ENCODE peak calls at places on chromosome 18, in seven cellular contexts. X is PC-9; P is retinal pigment epithelial cell; B is lung; Z is breast epithelium; A is CD8-positive, alpha-beta T cell; K is H1. N is an unnamed sample.

GRCh38 chr18:63161728-63162195 is 157.8 kb downstream of the BCL2 start:
- DNase-seq in K (no peak), B (peak; percentile 57), X (peak; percentile 83), Z (no peak), P (peak; percentile 81), A (peak; percentile 81), N (peak; percentile 73)

GRCh38 chr18:634551-635045 is 22.9 kb upstream of the TYMS start:
- DNase-seq in B (no peak), Z (no peak), X (no peak), A (no peak), K (peak; percentile 5), P (no peak), N (no peak)

GRCh38 chr18:2655153-2655953 is at the start of gene SMCHD1:
- DNase-seq in K (no peak), B (peak; percentile 90), A (peak; percentile 94), Z (peak; percentile 73), P (peak; percentile 32), X (peak; percentile 49), N (no peak)

GRCh38 chr18:3304832-3305231 is 42.9 kb downstream of the MYL12B start:
- DNase-seq in P (no peak), A (no peak), Z (no peak), K (no peak), B (no peak), X (no peak), N (no peak)

GRCh38 chr18:13264986-13265900 is 46.7 kb downstream of the LDLRAD4 start:
- DNase-seq in X (no peak), B (no peak), K (no peak), A (peak; percentile 45), Z (no peak), P (no peak), N (no peak)

GRCh38 chr18:38933910-38934510 is 1368.4 kb upstream of the CELF4 start:
- DNase-seq in X (no peak), A (no peak), P (no peak), B (no peak), K (no peak), Z (no peak), N (no peak)

GRCh38 chr18:23313379-23313778 is 139.7 kb upstream of the RIOK3 start:
- DNase-seq in X (no peak), K (no peak), B (no peak), Z (no peak), A (no peak), P (no peak), N (no peak)

GRCh38 chr18:22539045-22539444 is 121.3 kb upstream of the CTAGE1 start:
- DNase-seq in K (no peak), B (no peak), P (no peak), Z (no peak), X (no peak), A (no peak), N (no peak)

GRCh38 chr18:74709451-74709850 is 111.8 kb downstream of the ZNF407 start:
- DNase-seq in B (no peak), X (no peak), K (no peak), P (no peak), A (no peak), Z (no peak), N (no peak)
- TF ChIP-seq CTCF in B (no peak), X (no peak), K (no peak), P (no peak), A (no peak), Z (no peak), N (no peak)

GRCh38 chr18:55422456-55423185 is 165.4 kb downstream of the TCF4 start:
- DNase-seq in A (no peak), P (no peak), B (no peak), K (no peak), X (no peak), Z (no peak), N (no peak)
- H3K4me3 ChIP-seq in A (no peak overlapping the region), P (peak overlapping the region; percentile 21), B (no peak overlapping the region), K (no peak overlapping the region), X (no peak overlapping the region), Z (peak overlapping the region; percentile 39), N (no peak overlapping the region)

GRCh38 chr18:54327818-54328217 is 29.8 kb downstream of the STARD6 start:
- DNase-seq in K (no peak), A (no peak), P (no peak), Z (no peak), B (no peak), X (no peak), N (no peak)

GRCh38 chr18:54335638-54336173 is 22.0 kb downstream of the STARD6 start:
- DNase-seq in A (no peak), B (no peak), K (no peak), X (no peak), Z (no peak), P (no peak), N (no peak)

GRCh38 chr18:54329787-54330186 is 27.9 kb downstream of the STARD6 start:
- DNase-seq in X (no peak), Z (no peak), K (no peak), P (no peak), B (no peak), A (no peak), N (no peak)

DNA sequence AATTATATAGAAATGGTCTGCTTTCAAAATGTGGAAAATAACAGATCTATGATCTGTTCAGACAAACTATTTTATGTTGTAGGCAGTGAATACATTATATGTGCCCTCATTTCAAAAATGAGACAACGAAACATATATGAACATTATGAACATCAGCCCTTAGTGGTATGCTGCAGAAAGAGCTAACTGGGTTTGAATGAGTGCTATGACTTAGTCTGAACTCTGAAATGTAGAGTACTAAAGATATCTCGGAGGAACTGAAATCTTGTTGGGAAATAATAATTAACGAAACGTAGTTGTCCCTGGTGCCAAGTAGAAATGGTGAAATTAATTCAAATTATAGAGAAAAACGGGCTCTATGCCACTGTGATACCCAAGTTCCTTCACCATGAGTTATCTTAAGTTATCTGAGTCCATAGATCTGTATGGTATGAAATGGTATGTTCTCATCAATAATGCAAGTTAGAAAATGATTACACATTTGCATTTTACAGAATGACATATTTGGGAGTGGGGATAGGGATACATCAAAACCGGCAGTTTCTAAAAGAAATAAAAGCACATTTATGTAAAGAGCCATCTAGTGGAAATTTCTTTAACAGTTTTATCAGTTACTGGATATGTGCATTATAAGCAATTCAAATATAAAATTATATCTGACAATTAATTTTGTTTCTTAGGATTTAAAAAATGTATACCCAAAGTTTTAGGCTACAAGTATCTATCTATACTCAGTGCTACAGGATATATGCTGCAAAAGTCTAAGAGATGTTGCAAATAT is 26.7 kb downstream of the STARD6 start:
- DNase-seq in A (no peak), K (no peak), B (no peak), Z (no peak), X (no peak), P (no peak), N (no peak)
- TF ChIP-seq CTCF in A (no peak), K (no peak), B (no peak), Z (no peak), X (no peak), P (no peak), N (no peak)

GRCh38 chr18:45538444-45538843 is 76.8 kb upstream of the SLC14A2 start:
- DNase-seq in Z (no peak), K (no peak), A (no peak), X (no peak), B (no peak), P (no peak), N (no peak)
- H3K4me3 ChIP-seq in Z (no peak overlapping the region), K (no peak overlapping the region), A (no peak overlapping the region), X (no peak overlapping the region), B (no peak overlapping the region), P (no peak overlapping the region), N (no peak overlapping the region)

DNA sequence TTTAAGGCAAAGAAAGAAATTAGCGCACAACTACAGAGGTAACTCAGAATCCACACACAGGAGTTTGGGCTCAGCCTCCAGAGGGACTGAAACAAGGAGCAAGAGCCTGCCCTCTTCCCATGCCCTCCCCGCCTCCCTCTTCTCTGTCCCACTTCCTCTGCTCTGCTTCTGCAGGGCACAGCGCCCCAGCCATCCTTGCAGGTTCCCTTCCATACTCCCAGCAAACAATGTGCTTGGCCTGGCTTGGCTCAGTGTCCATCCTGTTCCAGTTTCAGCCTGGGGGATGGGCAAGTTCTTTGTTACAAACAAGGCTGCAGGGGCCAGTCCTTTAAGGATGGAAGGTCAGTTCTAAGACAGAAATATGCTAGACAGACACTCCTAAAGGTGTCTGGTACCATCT is 133.5 kb downstream of the CDH20 start:
- DNase-seq in P (no peak), Z (no peak), A (no peak), B (no peak), K (no peak), X (no peak), N (no peak)
- TF ChIP-seq CTCF in P (no peak), Z (no peak), A (no peak), B (no peak), K (no peak), X (no peak), N (no peak)

GRCh38 chr18:55478301-55478660 is 109.7 kb downstream of the TCF4 start:
- DNase-seq in K (no peak), P (no peak), B (no peak), X (no peak), Z (no peak), A (no peak), N (no peak)
- H3K4me3 ChIP-seq in K (no peak overlapping the region), P (no peak overlapping the region), B (no peak overlapping the region), X (no peak overlapping the region), Z (peak overlapping the region; percentile 50), A (no peak overlapping the region), N (no peak overlapping the region)

GRCh38 chr18:27404855-27405254 is 219.7 kb upstream of the CHST9 start:
- DNase-seq in P (no peak), A (no peak), X (peak; percentile 55), K (no peak), B (no peak), Z (no peak), N (no peak)

GRCh38 chr18:27394687-27395086 is 209.6 kb upstream of the CHST9 start:
- DNase-seq in X (no peak), A (no peak), K (no peak), B (no peak), Z (no peak), P (no peak), N (no peak)

DNA sequence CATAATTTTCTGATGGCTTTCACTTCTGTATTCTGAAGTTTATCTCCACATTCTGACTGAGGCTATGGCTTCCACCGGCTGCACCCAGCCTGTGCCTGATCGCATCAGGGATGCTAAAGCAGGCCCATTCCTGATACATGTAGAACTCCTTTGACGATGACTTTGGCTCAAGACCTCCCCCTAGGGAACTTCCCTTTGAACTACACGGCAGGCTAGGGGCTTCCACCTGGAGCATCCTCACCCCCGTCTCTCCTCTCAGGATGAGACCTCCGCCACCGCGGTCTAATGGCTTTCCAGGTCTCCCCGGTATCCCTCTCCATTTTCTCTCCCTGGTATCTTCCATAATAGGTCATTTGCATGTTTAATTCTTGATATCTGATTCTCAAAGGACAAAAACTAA is 214.9 kb upstream of the CHST9 start:
- DNase-seq in B (no peak), P (no peak), Z (no peak), X (no peak), A (no peak), K (peak; percentile 57), N (no peak)
- TF ChIP-seq CTCF in B (no peak), P (peak; percentile 11), Z (no peak), X (no peak), A (no peak), K (peak; percentile 68), N (peak; percentile 54)

GRCh38 chr18:26545335-26545734 is 3.0 kb downstream of the KCTD1 start:
- DNase-seq in Z (no peak), P (no peak), A (no peak), B (no peak), K (no peak), X (peak; percentile 42), N (no peak)
- H3K4me3 ChIP-seq in Z (peak overlapping the region; percentile 79), P (no peak overlapping the region), A (no peak overlapping the region), B (no peak overlapping the region), K (no peak overlapping the region), X (peak overlapping the region; percentile 58), N (peak overlapping the region; percentile 70)

N was measured in epithelial cell of proximal tubule.